ENCODE peak calls at places on chromosomes 7 and 10, in seven cellular contexts. One of them, this sample, is unnamed. For H3K27me3 and H3K4me1, the result is how much of the 10 kb centered on the place peaks cover.

GRCh38 chr10:82934429-82934828 is 1059.4 kb downstream of the NRG3 start:
- DNase-seq in A673: peak
- DNase-seq in foreskin keratinocyte: peak
- DNase-seq in naive thymus-derived CD4-positive, alpha-beta T cell: no peak
- DNase-seq in GM23248: no peak
- DNase-seq in adrenal gland: no peak
- DNase-seq in astrocyte: no peak
- DNase-seq in this sample: no peak

GRCh38 chr10:58266826-58267712 is 625 bp downstream of the IPMK start:
- DNase-seq in A673: peak
- DNase-seq in adrenal gland: peak
- DNase-seq in foreskin keratinocyte: peak
- DNase-seq in astrocyte: peak
- DNase-seq in GM23248: peak
- DNase-seq in naive thymus-derived CD4-positive, alpha-beta T cell: peak
- DNase-seq in this sample: peak

GRCh38 chr7:133119067-133119466 is 37.2 kb upstream of the CHCHD3 start:
- DNase-seq in adrenal gland: no peak
- DNase-seq in foreskin keratinocyte: no peak
- DNase-seq in naive thymus-derived CD4-positive, alpha-beta T cell: no peak
- DNase-seq in A673: no peak
- DNase-seq in astrocyte: no peak
- DNase-seq in GM23248: no peak
- DNase-seq in this sample: no peak

GRCh38 chr10:117137911-117138642 is at the start of gene VAX1:
- DNase-seq in GM23248: peak
- DNase-seq in foreskin keratinocyte: no peak
- DNase-seq in astrocyte: no peak
- DNase-seq in naive thymus-derived CD4-positive, alpha-beta T cell: no peak
- DNase-seq in adrenal gland: no peak
- DNase-seq in A673: peak
- DNase-seq in this sample: no peak

GRCh38 chr10:103523683-103524082 is 30.2 kb downstream of the NEURL1 start:
- DNase-seq in A673: no peak
- DNase-seq in GM23248: no peak
- DNase-seq in foreskin keratinocyte: no peak
- DNase-seq in adrenal gland: no peak
- DNase-seq in naive thymus-derived CD4-positive, alpha-beta T cell: no peak
- DNase-seq in astrocyte: no peak
- DNase-seq in this sample: no peak

GRCh38 chr7:128006550-128007292 is 24.5 kb downstream of the LRRC4 start:
- DNase-seq in adrenal gland: no peak
- DNase-seq in astrocyte: no peak
- DNase-seq in GM23248: no peak
- DNase-seq in naive thymus-derived CD4-positive, alpha-beta T cell: no peak
- DNase-seq in A673: no peak
- DNase-seq in foreskin keratinocyte: no peak
- DNase-seq in this sample: no peak

GRCh38 chr10:94443052-94443451 is 40.7 kb downstream of the TBC1D12 start:
- DNase-seq in foreskin keratinocyte: no peak
- DNase-seq in naive thymus-derived CD4-positive, alpha-beta T cell: no peak
- DNase-seq in adrenal gland: no peak
- DNase-seq in GM23248: no peak
- DNase-seq in A673: no peak
- DNase-seq in astrocyte: no peak
- DNase-seq in this sample: no peak

GRCh38 chr10:90777614-90778013 is 80.2 kb downstream of the HTR7 start:
- DNase-seq in astrocyte: no peak
- DNase-seq in adrenal gland: no peak
- DNase-seq in foreskin keratinocyte: no peak
- DNase-seq in GM23248: no peak
- DNase-seq in A673: no peak
- DNase-seq in naive thymus-derived CD4-positive, alpha-beta T cell: no peak
- DNase-seq in this sample: no peak

GRCh38 chr7:73567701-73568685 is 10.4 kb downstream of the TBL2 start:
- DNase-seq in adrenal gland: no peak
- DNase-seq in astrocyte: peak
- DNase-seq in naive thymus-derived CD4-positive, alpha-beta T cell: no peak
- DNase-seq in GM23248: no peak
- DNase-seq in foreskin keratinocyte: no peak
- DNase-seq in A673: no peak
- DNase-seq in this sample: no peak

GRCh38 chr7:26279405-26279804 is 12.3 kb upstream of the SNX10 start:
- DNase-seq in naive thymus-derived CD4-positive, alpha-beta T cell: no peak
- DNase-seq in adrenal gland: peak
- DNase-seq in A673: peak
- DNase-seq in foreskin keratinocyte: no peak
- DNase-seq in astrocyte: no peak
- DNase-seq in GM23248: peak
- DNase-seq in this sample: no peak

GRCh38 chr7:53315986-53316385 is 280.6 kb downstream of the POM121L12 start:
- DNase-seq in GM23248: no peak
- DNase-seq in A673: no peak
- DNase-seq in foreskin keratinocyte: no peak
- DNase-seq in naive thymus-derived CD4-positive, alpha-beta T cell: no peak
- DNase-seq in astrocyte: no peak
- DNase-seq in adrenal gland: no peak
- DNase-seq in this sample: no peak

GRCh38 chr10:116973371-116973905 is 31.5 kb downstream of the SHTN1 start:
- DNase-seq in A673: no peak
- DNase-seq in astrocyte: no peak
- DNase-seq in naive thymus-derived CD4-positive, alpha-beta T cell: no peak
- DNase-seq in foreskin keratinocyte: no peak
- DNase-seq in GM23248: no peak
- DNase-seq in adrenal gland: no peak
- DNase-seq in this sample: no peak

GRCh38 chr10:132102071-132102716 is 36.4 kb downstream of the JAKMIP3 start:
- DNase-seq in adrenal gland: no peak
- DNase-seq in naive thymus-derived CD4-positive, alpha-beta T cell: no peak
- DNase-seq in GM23248: no peak
- DNase-seq in A673: no peak
- DNase-seq in astrocyte: no peak
- DNase-seq in foreskin keratinocyte: no peak
- DNase-seq in this sample: no peak

GRCh38 chr10:115830260-115830970 is 442.6 kb downstream of the GFRA1 start:
- DNase-seq in foreskin keratinocyte: peak
- DNase-seq in naive thymus-derived CD4-positive, alpha-beta T cell: no peak
- DNase-seq in adrenal gland: no peak
- DNase-seq in A673: no peak
- DNase-seq in astrocyte: peak
- DNase-seq in GM23248: peak
- DNase-seq in this sample: no peak

GRCh38 chr10:77869626-77870420 is 56.7 kb downstream of the DLG5 start:
- DNase-seq in astrocyte: peak
- DNase-seq in adrenal gland: no peak
- DNase-seq in GM23248: peak
- DNase-seq in A673: no peak
- DNase-seq in naive thymus-derived CD4-positive, alpha-beta T cell: no peak
- DNase-seq in foreskin keratinocyte: no peak
- DNase-seq in this sample: no peak

GRCh38 chr7:128164061-128164954 is 76.8 kb upstream of the LEP start:
- DNase-seq in astrocyte: peak
- DNase-seq in foreskin keratinocyte: peak
- DNase-seq in A673: no peak
- DNase-seq in adrenal gland: peak
- DNase-seq in naive thymus-derived CD4-positive, alpha-beta T cell: no peak
- DNase-seq in GM23248: peak
- DNase-seq in this sample: peak

GRCh38 chr7:151381083-151381332 is 28.8 kb downstream of the WDR86 start:
- DNase-seq in A673: no peak
- DNase-seq in naive thymus-derived CD4-positive, alpha-beta T cell: peak
- DNase-seq in GM23248: no peak
- DNase-seq in foreskin keratinocyte: no peak
- DNase-seq in astrocyte: no peak
- DNase-seq in adrenal gland: no peak
- DNase-seq in this sample: no peak

GRCh38 chr10:117539271-117539876 is 3.2 kb upstream of the EMX2 start:
- DNase-seq in GM23248: no peak
- DNase-seq in naive thymus-derived CD4-positive, alpha-beta T cell: no peak
- DNase-seq in A673: no peak
- DNase-seq in adrenal gland: no peak
- DNase-seq in astrocyte: no peak
- DNase-seq in foreskin keratinocyte: no peak
- DNase-seq in this sample: no peak

GRCh38 chr7:46930336-46930735 is 651.6 kb downstream of the TNS3 start:
- DNase-seq in naive thymus-derived CD4-positive, alpha-beta T cell: no peak
- DNase-seq in GM23248: peak
- DNase-seq in A673: peak
- DNase-seq in foreskin keratinocyte: peak
- DNase-seq in astrocyte: peak
- DNase-seq in adrenal gland: peak
- DNase-seq in this sample: peak

GRCh38 chr10:110311357-110311949 is 6.7 kb upstream of the SMNDC1 start:
- DNase-seq in naive thymus-derived CD4-positive, alpha-beta T cell: peak
- DNase-seq in astrocyte: peak
- DNase-seq in A673: peak
- DNase-seq in adrenal gland: peak
- DNase-seq in GM23248: peak
- DNase-seq in foreskin keratinocyte: peak
- DNase-seq in this sample: no peak

GRCh38 chr7:15667999-15668398 is 18.5 kb downstream of the MEOX2 start:
- DNase-seq in naive thymus-derived CD4-positive, alpha-beta T cell: no peak
- DNase-seq in GM23248: no peak
- DNase-seq in foreskin keratinocyte: no peak
- DNase-seq in A673: no peak
- DNase-seq in astrocyte: no peak
- DNase-seq in adrenal gland: no peak
- DNase-seq in this sample: no peak

DNA sequence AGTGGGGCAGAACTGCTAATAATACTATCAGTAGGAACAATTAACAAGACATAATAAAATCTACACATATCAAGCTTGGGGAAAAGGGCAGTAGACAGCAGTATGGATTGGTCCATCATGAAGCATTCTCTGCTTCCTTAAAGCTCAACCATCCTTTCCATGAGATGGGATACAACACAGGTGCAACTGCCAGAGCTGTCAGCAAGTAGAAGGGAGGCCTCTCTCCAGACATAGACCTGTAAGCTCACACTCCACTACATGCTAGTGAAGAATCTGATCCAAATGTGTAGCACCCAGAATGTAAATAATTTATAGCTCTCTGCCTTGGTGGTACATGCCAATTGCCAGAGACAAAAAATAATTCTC is 41.5 kb upstream of the ANAPC16 start:
- DNase-seq in A673: no peak
- DNase-seq in adrenal gland: no peak
- DNase-seq in naive thymus-derived CD4-positive, alpha-beta T cell: no peak
- DNase-seq in foreskin keratinocyte: no peak
- DNase-seq in astrocyte: no peak
- DNase-seq in GM23248: no peak
- DNase-seq in this sample: no peak
- H3K27me3 ChIP-seq in A673: under half
- H3K27me3 ChIP-seq in adrenal gland: under half
- H3K27me3 ChIP-seq in naive thymus-derived CD4-positive, alpha-beta T cell: under half
- H3K27me3 ChIP-seq in foreskin keratinocyte: under half
- H3K27me3 ChIP-seq in astrocyte: under half
- H3K27me3 ChIP-seq in GM23248: under half
- H3K27me3 ChIP-seq in this sample: under half

GRCh38 chr10:26480909-26481703 is 43.0 kb downstream of the APBB1IP start:
- DNase-seq in astrocyte: no peak
- DNase-seq in A673: no peak
- DNase-seq in naive thymus-derived CD4-positive, alpha-beta T cell: no peak
- DNase-seq in foreskin keratinocyte: no peak
- DNase-seq in adrenal gland: no peak
- DNase-seq in GM23248: no peak
- DNase-seq in this sample: no peak
- H3K4me1 ChIP-seq in astrocyte: under half
- H3K4me1 ChIP-seq in A673: under half
- H3K4me1 ChIP-seq in naive thymus-derived CD4-positive, alpha-beta T cell: half or more
- H3K4me1 ChIP-seq in foreskin keratinocyte: under half
- H3K4me1 ChIP-seq in adrenal gland: under half
- H3K4me1 ChIP-seq in GM23248: under half
- H3K4me1 ChIP-seq in this sample: under half

GRCh38 chr7:30736291-30736690 is 15.6 kb upstream of the INMT start:
- DNase-seq in foreskin keratinocyte: no peak
- DNase-seq in A673: no peak
- DNase-seq in adrenal gland: no peak
- DNase-seq in naive thymus-derived CD4-positive, alpha-beta T cell: no peak
- DNase-seq in GM23248: no peak
- DNase-seq in astrocyte: no peak
- DNase-seq in this sample: no peak

GRCh38 chr7:30740417-30741181 is 11.3 kb upstream of the INMT start:
- DNase-seq in GM23248: peak
- DNase-seq in naive thymus-derived CD4-positive, alpha-beta T cell: peak
- DNase-seq in adrenal gland: peak
- DNase-seq in astrocyte: peak
- DNase-seq in foreskin keratinocyte: peak
- DNase-seq in A673: peak
- DNase-seq in this sample: no peak

GRCh38 chr7:30735631-30736030 is 16.3 kb upstream of the INMT start:
- DNase-seq in adrenal gland: no peak
- DNase-seq in naive thymus-derived CD4-positive, alpha-beta T cell: no peak
- DNase-seq in astrocyte: no peak
- DNase-seq in GM23248: no peak
- DNase-seq in A673: no peak
- DNase-seq in foreskin keratinocyte: no peak
- DNase-seq in this sample: no peak

GRCh38 chr7:30739691-30740090 is 12.2 kb upstream of the INMT start:
- DNase-seq in astrocyte: no peak
- DNase-seq in GM23248: no peak
- DNase-seq in adrenal gland: no peak
- DNase-seq in foreskin keratinocyte: no peak
- DNase-seq in naive thymus-derived CD4-positive, alpha-beta T cell: no peak
- DNase-seq in A673: no peak
- DNase-seq in this sample: no peak

GRCh38 chr7:30738026-30738915 is 13.7 kb upstream of the INMT start:
- DNase-seq in GM23248: no peak
- DNase-seq in A673: no peak
- DNase-seq in foreskin keratinocyte: no peak
- DNase-seq in naive thymus-derived CD4-positive, alpha-beta T cell: peak
- DNase-seq in astrocyte: no peak
- DNase-seq in adrenal gland: no peak
- DNase-seq in this sample: no peak
- H3K27me3 ChIP-seq in GM23248: under half
- H3K27me3 ChIP-seq in A673: under half
- H3K27me3 ChIP-seq in foreskin keratinocyte: under half
- H3K27me3 ChIP-seq in naive thymus-derived CD4-positive, alpha-beta T cell: under half
- H3K27me3 ChIP-seq in astrocyte: under half
- H3K27me3 ChIP-seq in adrenal gland: under half
- H3K27me3 ChIP-seq in this sample: under half

GRCh38 chr10:121556448-121556847 is 41.8 kb downstream of the FGFR2 start:
- DNase-seq in astrocyte: no peak
- DNase-seq in GM23248: no peak
- DNase-seq in adrenal gland: peak
- DNase-seq in foreskin keratinocyte: no peak
- DNase-seq in A673: no peak
- DNase-seq in naive thymus-derived CD4-positive, alpha-beta T cell: no peak
- DNase-seq in this sample: no peak

GRCh38 chr10:121556918-121557573 is 41.2 kb downstream of the FGFR2 start:
- DNase-seq in astrocyte: no peak
- DNase-seq in naive thymus-derived CD4-positive, alpha-beta T cell: no peak
- DNase-seq in foreskin keratinocyte: no peak
- DNase-seq in adrenal gland: no peak
- DNase-seq in A673: no peak
- DNase-seq in GM23248: no peak
- DNase-seq in this sample: no peak

GRCh38 chr10:121559321-121559720 is 38.9 kb downstream of the FGFR2 start:
- DNase-seq in naive thymus-derived CD4-positive, alpha-beta T cell: no peak
- DNase-seq in A673: no peak
- DNase-seq in adrenal gland: no peak
- DNase-seq in astrocyte: no peak
- DNase-seq in GM23248: no peak
- DNase-seq in foreskin keratinocyte: no peak
- DNase-seq in this sample: no peak

GRCh38 chr10:121553861-121554264 is 44.4 kb downstream of the FGFR2 start:
- DNase-seq in naive thymus-derived CD4-positive, alpha-beta T cell: no peak
- DNase-seq in foreskin keratinocyte: peak
- DNase-seq in astrocyte: no peak
- DNase-seq in A673: no peak
- DNase-seq in GM23248: no peak
- DNase-seq in adrenal gland: no peak
- DNase-seq in this sample: peak

GRCh38 chr10:121558246-121558645 is 40.0 kb downstream of the FGFR2 start:
- DNase-seq in adrenal gland: no peak
- DNase-seq in GM23248: no peak
- DNase-seq in naive thymus-derived CD4-positive, alpha-beta T cell: no peak
- DNase-seq in A673: no peak
- DNase-seq in foreskin keratinocyte: no peak
- DNase-seq in astrocyte: no peak
- DNase-seq in this sample: no peak
- H3K4me1 ChIP-seq in adrenal gland: under half
- H3K4me1 ChIP-seq in GM23248: under half
- H3K4me1 ChIP-seq in naive thymus-derived CD4-positive, alpha-beta T cell: under half
- H3K4me1 ChIP-seq in A673: under half
- H3K4me1 ChIP-seq in foreskin keratinocyte: under half
- H3K4me1 ChIP-seq in astrocyte: under half
- H3K4me1 ChIP-seq in this sample: under half